ENCODE peak calls at places on chromosomes 3 and 15, in nine cellular contexts. Q is astrocyte, W is Peyer's patch, U is uterus, F is tibial nerve, A is adrenal gland, H is A549, E is prostate gland, M is heart left ventricle. C is an unnamed sample.

GRCh38 chr15:92166029-92166428 is 227.7 kb upstream of the ST8SIA2 start:
- DNase-seq in Q (no peak), W (no peak), U (no peak), F (no peak), A (no peak), H (no peak), E (no peak), M (no peak), C (peak)

GRCh38 chr3:51875501-51875900 is at the start of gene IQCF5:
- DNase-seq in Q (no peak), W (no peak), U (no peak), F (no peak), A (no peak), H (no peak), E (no peak), M (no peak), C (no peak)

GRCh38 chr3:197487911-197488391 is 67.8 kb downstream of the BDH1 start:
- DNase-seq in Q (peak), W (no peak), U (no peak), F (peak), A (peak), H (peak), E (peak), M (peak), C (no peak)

GRCh38 chr15:59371458-59372351 is 966 bp downstream of the MYO1E start:
- DNase-seq in Q (no peak), W (peak), U (peak), F (peak), A (no peak), H (no peak), E (peak), M (peak), C (peak)

GRCh38 chr15:65189102-65189740 is 4.1 kb upstream of the CLPX start:
- DNase-seq in Q (peak), W (peak), U (no peak), F (peak), A (peak), H (peak), E (no peak), M (no peak), C (peak)

GRCh38 chr3:195057716-195058115 is 213.2 kb downstream of the XXYLT1 start:
- DNase-seq in Q (no peak), W (no peak), U (no peak), F (no peak), A (no peak), H (no peak), E (no peak), M (no peak), C (no peak)

GRCh38 chr15:47553933-47554332 is 163.4 kb upstream of the SEMA6D start:
- DNase-seq in Q (no peak), W (no peak), U (no peak), F (no peak), A (no peak), H (no peak), E (no peak), M (no peak), C (no peak)

GRCh38 chr3:154955907-154956533 is 124.1 kb upstream of the MME start:
- DNase-seq in Q (no peak), W (no peak), U (no peak), F (no peak), A (no peak), H (no peak), E (no peak), M (no peak), C (no peak)

GRCh38 chr3:160870327-160870726 is 114.3 kb downstream of the PPM1L start:
- DNase-seq in Q (no peak), W (no peak), U (no peak), F (no peak), A (no peak), H (no peak), E (no peak), M (no peak), C (peak)

GRCh38 chr3:140370686-140371085 is 307.2 kb upstream of the TRIM42 start:
- DNase-seq in Q (no peak), W (no peak), U (no peak), F (no peak), A (no peak), H (no peak), E (no peak), M (no peak), C (no peak)

GRCh38 chr3:88003115-88003755 is 55.6 kb downstream of the CGGBP1 start:
- DNase-seq in Q (peak), W (no peak), U (no peak), F (peak), A (no peak), H (peak), E (no peak), M (no peak), C (peak)

GRCh38 chr3:171056528-171056927 is 30.0 kb upstream of the SLC2A2 start:
- DNase-seq in Q (peak), W (no peak), U (no peak), F (no peak), A (no peak), H (peak), E (no peak), M (no peak), C (no peak)

GRCh38 chr3:125110016-125110875 is 54.4 kb upstream of the HEG1 start:
- DNase-seq in Q (peak), W (no peak), U (no peak), F (no peak), A (no peak), H (peak), E (no peak), M (no peak), C (no peak)

GRCh38 chr15:78415284-78415683 is 22.7 kb upstream of the IREB2 start:
- DNase-seq in Q (peak), W (no peak), U (no peak), F (no peak), A (no peak), H (peak), E (no peak), M (no peak), C (peak)

GRCh38 chr15:32669870-32670623 is 28.5 kb downstream of the SCG5 start:
- DNase-seq in Q (no peak), W (no peak), U (no peak), F (peak), A (no peak), H (no peak), E (no peak), M (no peak), C (peak)

GRCh38 chr15:64861960-64862359 is 20.2 kb downstream of the PLEKHO2 start:
- DNase-seq in Q (no peak), W (no peak), U (no peak), F (no peak), A (no peak), H (no peak), E (no peak), M (no peak), C (no peak)

GRCh38 chr3:14150078-14150477 is 25.2 kb downstream of the TMEM43 start:
- DNase-seq in Q (no peak), W (no peak), U (no peak), F (no peak), A (no peak), H (no peak), E (no peak), M (no peak), C (no peak)

GRCh38 chr3:171748341-171748918 is 61.9 kb downstream of the PLD1 start:
- DNase-seq in Q (peak), W (no peak), U (no peak), F (no peak), A (no peak), H (no peak), E (no peak), M (no peak), C (no peak)

GRCh38 chr3:149572796-149573414 is 84.9 kb downstream of the WWTR1 start:
- DNase-seq in Q (peak), W (no peak), U (no peak), F (no peak), A (no peak), H (no peak), E (no peak), M (no peak), C (no peak)

GRCh38 chr15:37015025-37015424 is 85.3 kb downstream of the MEIS2 start:
- DNase-seq in Q (peak), W (no peak), U (no peak), F (no peak), A (peak), H (no peak), E (peak), M (peak), C (no peak)
- H3K27ac ChIP-seq in Q (peak), W (peak), U (peak), F (no peak), A (peak), H (no peak), E (no peak), M (peak), C (no peak)

GRCh38 chr3:132561003-132561402 is 36.1 kb upstream of the ACKR4 start:
- DNase-seq in Q (no peak), W (no peak), U (no peak), F (no peak), A (no peak), H (no peak), E (no peak), M (no peak), C (peak)
- H3K27ac ChIP-seq in Q (no peak), W (no peak), U (no peak), F (no peak), A (no peak), H (no peak), E (no peak), M (no peak), C (no peak)

GRCh38 chr15:88902491-88902835 is 7.1 kb upstream of the HAPLN3 start:
- DNase-seq in Q (no peak), W (no peak), U (no peak), F (no peak), A (no peak), H (no peak), E (no peak), M (no peak), C (no peak)
- H3K27ac ChIP-seq in Q (no peak), W (no peak), U (no peak), F (no peak), A (no peak), H (peak), E (no peak), M (no peak), C (no peak)

GRCh38 chr3:31885235-31885634 is 95.8 kb downstream of the OSBPL10 start:
- DNase-seq in Q (no peak), W (no peak), U (no peak), F (no peak), A (no peak), H (no peak), E (no peak), M (no peak), C (no peak)
- H3K27ac ChIP-seq in Q (no peak), W (no peak), U (no peak), F (no peak), A (no peak), H (no peak), E (no peak), M (no peak), C (no peak)

DNA sequence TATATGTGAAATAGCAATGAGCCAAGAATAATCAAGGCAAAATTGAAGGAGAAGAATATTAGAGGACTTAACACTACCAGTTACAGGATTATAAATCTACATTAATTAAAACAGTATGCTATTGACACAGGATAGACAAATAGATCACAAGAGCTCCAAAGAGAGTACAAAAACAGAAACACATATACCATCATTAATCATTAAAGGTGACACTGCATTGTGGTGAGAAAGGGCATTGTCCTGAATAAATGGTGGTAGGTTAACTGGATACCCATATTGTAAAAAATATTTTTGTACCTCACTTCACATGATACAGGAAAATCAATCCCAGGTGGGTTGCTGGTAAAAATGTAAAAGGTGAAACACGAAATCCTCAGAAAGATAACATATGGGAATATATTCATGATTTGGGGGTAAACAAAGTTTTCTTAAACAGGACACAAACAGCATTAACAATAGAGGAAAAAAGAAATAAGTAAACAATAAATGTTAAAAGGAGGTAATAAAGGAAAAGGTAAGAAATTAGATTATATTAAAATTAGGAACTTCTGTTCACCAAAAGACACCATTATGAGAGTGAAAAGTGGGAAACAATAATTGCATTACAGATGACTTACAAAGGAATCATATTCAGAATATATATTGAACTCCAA is 145.2 kb downstream of the THRB start:
- DNase-seq in Q (no peak), W (no peak), U (no peak), F (no peak), A (no peak), H (no peak), E (no peak), M (no peak), C (no peak)
- H3K27ac ChIP-seq in Q (no peak), W (no peak), U (no peak), F (no peak), A (no peak), H (no peak), E (no peak), M (no peak), C (no peak)

DNA sequence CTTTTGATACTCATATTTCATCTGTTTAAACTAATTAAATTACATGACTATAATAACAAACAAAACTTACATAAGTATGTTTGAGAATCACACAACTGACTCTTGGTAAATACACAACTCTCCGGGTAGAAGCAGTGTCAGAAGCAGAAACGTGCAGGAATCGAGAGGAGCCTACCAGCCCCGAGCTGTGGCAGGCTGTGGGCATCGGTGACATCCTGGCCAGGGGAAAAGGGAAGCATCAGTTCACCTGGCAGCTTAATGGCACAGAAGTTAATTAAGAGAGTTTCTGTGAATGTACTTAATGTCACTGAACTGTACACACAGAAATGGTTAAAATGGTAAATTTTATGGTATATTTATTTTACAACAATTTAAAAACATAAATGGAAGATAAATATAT is 90.2 kb downstream of the CRTC3 start:
- DNase-seq in Q (no peak), W (peak), U (no peak), F (no peak), A (no peak), H (no peak), E (no peak), M (no peak), C (no peak)
- H3K27ac ChIP-seq in Q (no peak), W (no peak), U (no peak), F (no peak), A (no peak), H (no peak), E (no peak), M (peak), C (no peak)